ENCODE peak calls at places on chromosomes 11 and 22, in ten cellular contexts. One of them, this sample, is unnamed.

GRCh38 chr11:117385906-117386305 is 58.3 kb downstream of the CEP164 start:
- DNase-seq in fibroblast of pulmonary artery: no peak
- DNase-seq in progenitor cell of endocrine pancreas: no peak
- DNase-seq in activated CD8-positive, alpha-beta T cell treated with anti-CD3 and anti-CD28 coated beads for 36 hours: no peak
- DNase-seq in AG10803: no peak
- DNase-seq in heart left ventricle: no peak
- DNase-seq in WTC11: no peak
- DNase-seq in neural crest cell: no peak
- DNase-seq in spleen: no peak
- DNase-seq in Panc1: no peak
- DNase-seq in this sample: no peak

GRCh38 chr22:27148886-27149470 is 491.6 kb downstream of the MIAT start:
- DNase-seq in fibroblast of pulmonary artery: no peak
- DNase-seq in progenitor cell of endocrine pancreas: no peak
- DNase-seq in activated CD8-positive, alpha-beta T cell treated with anti-CD3 and anti-CD28 coated beads for 36 hours: no peak
- DNase-seq in AG10803: no peak
- DNase-seq in heart left ventricle: no peak
- DNase-seq in WTC11: no peak
- DNase-seq in neural crest cell: no peak
- DNase-seq in spleen: no peak
- DNase-seq in Panc1: no peak
- DNase-seq in this sample: no peak

GRCh38 chr11:117932987-117933386 is 3.8 kb upstream of the TMPRSS13 start:
- DNase-seq in fibroblast of pulmonary artery: no peak
- DNase-seq in progenitor cell of endocrine pancreas: no peak
- DNase-seq in activated CD8-positive, alpha-beta T cell treated with anti-CD3 and anti-CD28 coated beads for 36 hours: no peak
- DNase-seq in AG10803: no peak
- DNase-seq in heart left ventricle: no peak
- DNase-seq in WTC11: no peak
- DNase-seq in neural crest cell: no peak
- DNase-seq in spleen: no peak
- DNase-seq in Panc1: no peak
- DNase-seq in this sample: no peak

GRCh38 chr11:69371731-69372588 is 78.0 kb downstream of the MYEOV start:
- DNase-seq in fibroblast of pulmonary artery: no peak
- DNase-seq in progenitor cell of endocrine pancreas: peak
- DNase-seq in activated CD8-positive, alpha-beta T cell treated with anti-CD3 and anti-CD28 coated beads for 36 hours: no peak
- DNase-seq in AG10803: no peak
- DNase-seq in heart left ventricle: no peak
- DNase-seq in WTC11: no peak
- DNase-seq in neural crest cell: no peak
- DNase-seq in spleen: peak
- DNase-seq in Panc1: no peak
- DNase-seq in this sample: no peak

GRCh38 chr11:44190883-44191230 is 95.4 kb downstream of the EXT2 start:
- DNase-seq in fibroblast of pulmonary artery: no peak
- DNase-seq in progenitor cell of endocrine pancreas: no peak
- DNase-seq in activated CD8-positive, alpha-beta T cell treated with anti-CD3 and anti-CD28 coated beads for 36 hours: no peak
- DNase-seq in AG10803: no peak
- DNase-seq in heart left ventricle: no peak
- DNase-seq in WTC11: no peak
- DNase-seq in neural crest cell: no peak
- DNase-seq in spleen: no peak
- DNase-seq in Panc1: no peak
- DNase-seq in this sample: no peak

GRCh38 chr22:30204742-30205111 is 41.8 kb downstream of the LIF start:
- DNase-seq in fibroblast of pulmonary artery: peak
- DNase-seq in progenitor cell of endocrine pancreas: no peak
- DNase-seq in activated CD8-positive, alpha-beta T cell treated with anti-CD3 and anti-CD28 coated beads for 36 hours: no peak
- DNase-seq in AG10803: peak
- DNase-seq in heart left ventricle: no peak
- DNase-seq in WTC11: no peak
- DNase-seq in neural crest cell: no peak
- DNase-seq in spleen: no peak
- DNase-seq in Panc1: no peak
- DNase-seq in this sample: no peak

GRCh38 chr11:62073061-62073460 is 50.8 kb upstream of the INCENP start:
- DNase-seq in fibroblast of pulmonary artery: no peak
- DNase-seq in progenitor cell of endocrine pancreas: no peak
- DNase-seq in activated CD8-positive, alpha-beta T cell treated with anti-CD3 and anti-CD28 coated beads for 36 hours: no peak
- DNase-seq in AG10803: no peak
- DNase-seq in heart left ventricle: no peak
- DNase-seq in WTC11: no peak
- DNase-seq in neural crest cell: no peak
- DNase-seq in spleen: no peak
- DNase-seq in Panc1: no peak
- DNase-seq in this sample: no peak

GRCh38 chr22:38313384-38313955 is 3.8 kb downstream of the CSNK1E start:
- DNase-seq in fibroblast of pulmonary artery: peak
- DNase-seq in progenitor cell of endocrine pancreas: no peak
- DNase-seq in activated CD8-positive, alpha-beta T cell treated with anti-CD3 and anti-CD28 coated beads for 36 hours: peak
- DNase-seq in AG10803: peak
- DNase-seq in heart left ventricle: peak
- DNase-seq in WTC11: no peak
- DNase-seq in neural crest cell: no peak
- DNase-seq in spleen: peak
- DNase-seq in Panc1: peak
- DNase-seq in this sample: no peak

GRCh38 chr11:15826826-15827225 is 529.5 kb downstream of the SOX6 start:
- DNase-seq in fibroblast of pulmonary artery: peak
- DNase-seq in progenitor cell of endocrine pancreas: peak
- DNase-seq in activated CD8-positive, alpha-beta T cell treated with anti-CD3 and anti-CD28 coated beads for 36 hours: peak
- DNase-seq in AG10803: no peak
- DNase-seq in heart left ventricle: no peak
- DNase-seq in WTC11: peak
- DNase-seq in neural crest cell: peak
- DNase-seq in spleen: no peak
- DNase-seq in Panc1: no peak
- DNase-seq in this sample: peak

GRCh38 chr11:91932151-91932821 is 292.3 kb upstream of the FAT3 start:
- DNase-seq in fibroblast of pulmonary artery: no peak
- DNase-seq in progenitor cell of endocrine pancreas: no peak
- DNase-seq in activated CD8-positive, alpha-beta T cell treated with anti-CD3 and anti-CD28 coated beads for 36 hours: no peak
- DNase-seq in AG10803: peak
- DNase-seq in heart left ventricle: no peak
- DNase-seq in WTC11: no peak
- DNase-seq in neural crest cell: no peak
- DNase-seq in spleen: no peak
- DNase-seq in Panc1: no peak
- DNase-seq in this sample: no peak

GRCh38 chr11:24383137-24383536 is 113.7 kb upstream of the LUZP2 start:
- DNase-seq in fibroblast of pulmonary artery: no peak
- DNase-seq in progenitor cell of endocrine pancreas: no peak
- DNase-seq in activated CD8-positive, alpha-beta T cell treated with anti-CD3 and anti-CD28 coated beads for 36 hours: no peak
- DNase-seq in AG10803: no peak
- DNase-seq in heart left ventricle: no peak
- DNase-seq in WTC11: no peak
- DNase-seq in neural crest cell: no peak
- DNase-seq in spleen: no peak
- DNase-seq in Panc1: no peak
- DNase-seq in this sample: no peak

GRCh38 chr11:24391165-24391564 is 105.7 kb upstream of the LUZP2 start:
- DNase-seq in fibroblast of pulmonary artery: peak
- DNase-seq in progenitor cell of endocrine pancreas: no peak
- DNase-seq in activated CD8-positive, alpha-beta T cell treated with anti-CD3 and anti-CD28 coated beads for 36 hours: no peak
- DNase-seq in AG10803: peak
- DNase-seq in heart left ventricle: no peak
- DNase-seq in WTC11: no peak
- DNase-seq in neural crest cell: no peak
- DNase-seq in spleen: no peak
- DNase-seq in Panc1: no peak
- DNase-seq in this sample: no peak

GRCh38 chr11:24389575-24389974 is 107.3 kb upstream of the LUZP2 start:
- DNase-seq in fibroblast of pulmonary artery: no peak
- DNase-seq in progenitor cell of endocrine pancreas: no peak
- DNase-seq in activated CD8-positive, alpha-beta T cell treated with anti-CD3 and anti-CD28 coated beads for 36 hours: no peak
- DNase-seq in AG10803: no peak
- DNase-seq in heart left ventricle: no peak
- DNase-seq in WTC11: no peak
- DNase-seq in neural crest cell: no peak
- DNase-seq in spleen: no peak
- DNase-seq in Panc1: no peak
- DNase-seq in this sample: no peak

DNA sequence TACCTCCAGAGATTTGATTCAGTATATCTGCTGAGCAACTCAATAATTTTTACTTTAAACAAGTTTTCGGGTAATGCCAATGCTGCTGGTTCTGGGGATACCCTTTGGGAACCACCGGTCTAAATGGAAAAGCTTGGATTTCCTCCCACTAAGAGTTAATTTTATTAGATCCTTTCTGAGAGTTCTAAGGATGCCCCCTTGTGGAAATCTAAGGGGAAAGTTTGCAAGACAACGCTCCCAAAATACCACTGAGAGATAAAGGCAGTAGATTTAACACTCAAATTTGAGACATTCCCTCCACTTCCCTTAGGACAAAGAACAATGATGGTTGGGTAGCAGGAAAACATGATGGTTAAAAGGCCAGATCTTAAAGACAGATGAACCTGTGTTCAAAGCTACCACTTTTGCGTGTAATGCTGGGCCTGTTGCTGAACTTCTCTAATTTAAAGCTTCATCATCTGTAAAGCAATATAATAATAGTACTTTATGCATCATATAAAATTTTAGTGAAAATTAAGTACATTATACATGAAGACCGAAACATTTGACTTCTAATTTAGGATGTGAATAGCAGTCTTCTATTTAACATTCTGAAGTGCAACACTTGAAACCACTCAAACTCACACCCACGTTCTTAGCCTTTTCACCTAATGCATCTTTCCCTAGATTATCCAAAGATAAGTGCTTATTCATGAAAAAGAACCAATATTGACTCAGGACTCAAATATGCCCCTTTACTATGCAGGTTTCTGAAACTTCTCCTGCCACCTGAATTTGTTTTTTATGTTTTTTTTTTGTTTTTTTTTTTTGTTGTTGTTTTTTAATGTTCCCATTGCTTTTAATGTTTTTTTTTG is 110.1 kb upstream of the LUZP2 start:
- DNase-seq in fibroblast of pulmonary artery: peak
- DNase-seq in progenitor cell of endocrine pancreas: no peak
- DNase-seq in activated CD8-positive, alpha-beta T cell treated with anti-CD3 and anti-CD28 coated beads for 36 hours: no peak
- DNase-seq in AG10803: peak
- DNase-seq in heart left ventricle: no peak
- DNase-seq in WTC11: no peak
- DNase-seq in neural crest cell: no peak
- DNase-seq in spleen: no peak
- DNase-seq in Panc1: no peak
- DNase-seq in this sample: no peak
- TF ChIP-seq CTCF in fibroblast of pulmonary artery: peak
- TF ChIP-seq CTCF in progenitor cell of endocrine pancreas: peak
- TF ChIP-seq CTCF in activated CD8-positive, alpha-beta T cell treated with anti-CD3 and anti-CD28 coated beads for 36 hours: no peak
- TF ChIP-seq CTCF in AG10803: peak
- TF ChIP-seq CTCF in heart left ventricle: peak
- TF ChIP-seq CTCF in WTC11: peak
- TF ChIP-seq CTCF in neural crest cell: peak
- TF ChIP-seq CTCF in spleen: no peak
- TF ChIP-seq CTCF in Panc1: peak
- TF ChIP-seq CTCF in this sample: peak

DNA sequence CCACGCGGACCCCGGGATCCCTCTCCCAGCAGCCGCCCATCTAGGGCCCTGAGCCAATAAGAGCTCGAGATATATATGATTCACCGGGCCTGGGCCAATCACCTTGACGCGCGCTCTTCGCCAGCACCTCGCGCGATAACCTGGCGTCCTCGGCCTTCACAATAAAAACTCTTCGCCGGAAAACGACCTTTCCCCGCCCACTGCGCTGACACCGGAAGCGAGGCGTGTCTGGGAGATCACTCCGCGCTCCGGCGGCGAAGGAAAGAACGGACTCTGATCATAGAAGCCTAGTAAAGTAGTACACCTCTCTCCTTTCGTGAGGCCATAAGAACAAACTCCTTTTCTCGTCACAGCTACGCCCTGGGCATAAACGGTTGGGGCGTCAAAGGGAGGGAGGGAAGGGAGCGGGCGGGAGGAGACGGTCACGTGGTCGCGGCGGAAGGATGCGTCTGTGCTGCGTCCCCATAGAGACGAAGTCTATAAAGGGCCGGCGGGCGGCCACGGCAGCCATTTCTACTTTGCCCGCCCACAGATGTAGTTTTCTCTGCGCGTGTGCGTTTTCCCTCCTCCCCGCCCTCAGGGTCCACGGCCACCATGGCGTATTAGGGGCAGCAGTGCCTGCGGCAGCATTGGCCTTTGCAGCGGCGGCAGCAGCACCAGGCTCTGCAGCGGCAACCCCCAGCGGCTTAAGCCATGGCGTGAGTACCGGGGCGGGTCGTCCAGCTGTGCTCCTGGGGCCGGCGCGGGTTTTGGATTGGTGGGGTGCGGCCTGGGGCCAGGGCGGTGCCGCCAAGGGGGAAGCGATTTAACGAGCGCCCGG is at the start of gene ATF4:
- DNase-seq in fibroblast of pulmonary artery: peak
- DNase-seq in progenitor cell of endocrine pancreas: peak
- DNase-seq in activated CD8-positive, alpha-beta T cell treated with anti-CD3 and anti-CD28 coated beads for 36 hours: peak
- DNase-seq in AG10803: peak
- DNase-seq in heart left ventricle: peak
- DNase-seq in WTC11: peak
- DNase-seq in neural crest cell: peak
- DNase-seq in spleen: peak
- DNase-seq in Panc1: peak
- DNase-seq in this sample: peak
- TF ChIP-seq CTCF in fibroblast of pulmonary artery: no peak
- TF ChIP-seq CTCF in progenitor cell of endocrine pancreas: no peak
- TF ChIP-seq CTCF in activated CD8-positive, alpha-beta T cell treated with anti-CD3 and anti-CD28 coated beads for 36 hours: no peak
- TF ChIP-seq CTCF in AG10803: no peak
- TF ChIP-seq CTCF in heart left ventricle: no peak
- TF ChIP-seq CTCF in WTC11: no peak
- TF ChIP-seq CTCF in neural crest cell: no peak
- TF ChIP-seq CTCF in spleen: peak
- TF ChIP-seq CTCF in Panc1: no peak
- TF ChIP-seq CTCF in this sample: no peak

GRCh38 chr11:71309181-71309580 is 56.8 kb upstream of the SHANK2 start:
- DNase-seq in fibroblast of pulmonary artery: no peak
- DNase-seq in progenitor cell of endocrine pancreas: no peak
- DNase-seq in activated CD8-positive, alpha-beta T cell treated with anti-CD3 and anti-CD28 coated beads for 36 hours: no peak
- DNase-seq in AG10803: no peak
- DNase-seq in heart left ventricle: no peak
- DNase-seq in WTC11: no peak
- DNase-seq in neural crest cell: no peak
- DNase-seq in spleen: peak
- DNase-seq in Panc1: no peak
- DNase-seq in this sample: no peak
- TF ChIP-seq CTCF in fibroblast of pulmonary artery: no peak
- TF ChIP-seq CTCF in progenitor cell of endocrine pancreas: no peak
- TF ChIP-seq CTCF in activated CD8-positive, alpha-beta T cell treated with anti-CD3 and anti-CD28 coated beads for 36 hours: no peak
- TF ChIP-seq CTCF in AG10803: no peak
- TF ChIP-seq CTCF in heart left ventricle: no peak
- TF ChIP-seq CTCF in WTC11: no peak
- TF ChIP-seq CTCF in neural crest cell: no peak
- TF ChIP-seq CTCF in spleen: no peak
- TF ChIP-seq CTCF in Panc1: no peak
- TF ChIP-seq CTCF in this sample: no peak

DNA sequence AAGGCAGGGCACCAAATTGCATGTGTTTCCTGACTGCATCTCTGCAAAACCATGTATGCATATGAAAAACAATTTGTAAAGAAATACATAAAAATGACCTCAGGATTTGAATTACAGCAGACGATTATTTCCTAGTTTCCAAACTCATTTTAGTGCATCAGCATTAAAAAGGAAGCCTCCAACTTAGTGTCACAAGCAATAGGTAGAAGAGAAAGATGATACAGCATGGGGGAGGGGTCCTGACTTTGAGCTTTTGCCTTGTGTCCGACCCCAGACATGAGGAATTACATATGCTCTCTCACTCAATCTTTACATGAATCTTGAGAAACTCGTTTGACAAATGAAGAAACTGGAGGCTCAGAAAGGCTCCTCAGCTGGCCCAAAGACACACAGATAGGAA is 294.6 kb upstream of the NARS2 start:
- DNase-seq in fibroblast of pulmonary artery: no peak
- DNase-seq in progenitor cell of endocrine pancreas: no peak
- DNase-seq in activated CD8-positive, alpha-beta T cell treated with anti-CD3 and anti-CD28 coated beads for 36 hours: no peak
- DNase-seq in AG10803: no peak
- DNase-seq in heart left ventricle: no peak
- DNase-seq in WTC11: no peak
- DNase-seq in neural crest cell: no peak
- DNase-seq in spleen: no peak
- DNase-seq in Panc1: no peak
- DNase-seq in this sample: no peak
- TF ChIP-seq CTCF in fibroblast of pulmonary artery: no peak
- TF ChIP-seq CTCF in progenitor cell of endocrine pancreas: no peak
- TF ChIP-seq CTCF in activated CD8-positive, alpha-beta T cell treated with anti-CD3 and anti-CD28 coated beads for 36 hours: no peak
- TF ChIP-seq CTCF in AG10803: no peak
- TF ChIP-seq CTCF in heart left ventricle: no peak
- TF ChIP-seq CTCF in WTC11: no peak
- TF ChIP-seq CTCF in neural crest cell: no peak
- TF ChIP-seq CTCF in spleen: no peak
- TF ChIP-seq CTCF in Panc1: no peak
- TF ChIP-seq CTCF in this sample: no peak

This sample was measured in D721Med.